ENCODE peak calls at places on chromosome 7, in five cellular contexts. N, B, O, V and K are unnamed samples.
A peak's percentile ranks its signal among the peaks of the same experiment; 100 is the strongest.

GRCh38 chr7:90579181-90579688 is 16.9 kb upstream of the CDK14 start:
- DNase-seq in B (no peak), N (peak; percentile 13), V (no peak), O (peak; percentile 72), K (no peak)

GRCh38 chr7:43649755-43650274 is 66.9 kb downstream of the STK17A start:
- DNase-seq in N (no peak), O (no peak), V (peak; percentile 13), B (peak; percentile 94), K (peak; percentile 85)

GRCh38 chr7:43764807-43765491 is 6.5 kb downstream of the BLVRA start:
- DNase-seq in N (no peak), B (no peak), V (no peak), O (peak; percentile 51), K (no peak)

GRCh38 chr7:40329601-40330153 is 194.9 kb downstream of the SUGCT start:
- DNase-seq in V (no peak), O (peak; percentile 74), N (peak; percentile 51), B (peak; percentile 5), K (no peak)

GRCh38 chr7:73515184-73515583 is 6.9 kb downstream of the BAZ1B start:
- DNase-seq in V (no peak), B (no peak), N (no peak), O (no peak), K (peak; percentile 21)

GRCh38 chr7:26151096-26151495 is 902 bp upstream of the NFE2L3 start:
- DNase-seq in N (no peak), V (no peak), B (no peak), O (no peak), K (peak; percentile 53)

GRCh38 chr7:23093111-23093510 is 12.5 kb upstream of the KLHL7 start:
- DNase-seq in B (no peak), V (no peak), O (peak; percentile 40), N (no peak), K (no peak)

GRCh38 chr7:1386623-1387220 is 72.5 kb downstream of the MICALL2 start:
- DNase-seq in V (no peak), N (no peak), B (no peak), O (no peak), K (no peak)

GRCh38 chr7:158324397-158325360 is 262.9 kb downstream of the PTPRN2 start:
- DNase-seq in N (no peak), V (no peak), B (no peak), O (no peak), K (no peak)

GRCh38 chr7:73840715-73841379 is 1.5 kb downstream of the METTL27 start:
- DNase-seq in O (no peak), N (no peak), B (no peak), V (no peak), K (no peak)